ENCODE peak calls at places on chromosomes 3 and 15, in nine cellular contexts. J is neural progenitor cell, E is PC-3, N is HCT116, Q is A549, D is neuronal stem cell, P is H1, M is MM.1S, K is DND-41. C is an unnamed sample. For H3K4me1 and H3K9me3, the result is how much of the 10 kb centered on the place peaks cover.

GRCh38 chr3:171175840-171176239 is 149.3 kb upstream of the SLC2A2 start:
- DNase-seq in N (no peak), D (no peak), E (peak), P (no peak), M (no peak), K (no peak), Q (no peak), J (no peak), C (peak)

GRCh38 chr15:62940755-62941361 is 101.7 kb upstream of the TPM1 start:
- DNase-seq in J (no peak), Q (peak), P (no peak), D (no peak), K (no peak), M (peak), N (no peak), E (peak), C (peak)

GRCh38 chr3:62951037-62951613 is 75.9 kb upstream of the CADPS start:
- DNase-seq in M (no peak), N (no peak), J (no peak), D (no peak), K (no peak), Q (no peak), E (no peak), P (peak), C (no peak)

GRCh38 chr15:81146006-81146405 is 11.9 kb downstream of the CFAP161 start:
- DNase-seq in Q (no peak), K (no peak), J (no peak), D (no peak), E (no peak), M (no peak), N (no peak), P (no peak), C (no peak)

GRCh38 chr15:70632079-70632850 is 131.1 kb downstream of the UACA start:
- DNase-seq in K (no peak), M (no peak), D (no peak), Q (no peak), P (no peak), J (no peak), N (no peak), E (peak), C (no peak)

GRCh38 chr3:12143949-12144504 is 14.7 kb downstream of the TIMP4 start:
- DNase-seq in Q (no peak), P (no peak), E (no peak), J (no peak), M (no peak), K (no peak), N (no peak), D (no peak), C (peak)

GRCh38 chr3:1348547-1348946 is 255.7 kb downstream of the CNTN6 start:
- DNase-seq in J (no peak), N (no peak), M (no peak), P (no peak), K (no peak), D (no peak), Q (no peak), E (no peak), C (no peak)

GRCh38 chr3:62003833-62004232 is 369.5 kb downstream of the FEZF2 start:
- DNase-seq in E (no peak), Q (no peak), D (no peak), J (no peak), N (no peak), K (no peak), M (no peak), P (no peak), C (peak)

GRCh38 chr3:5226783-5227182 is 39.3 kb downstream of the EDEM1 start:
- DNase-seq in E (peak), D (no peak), M (peak), P (no peak), J (no peak), N (peak), Q (no peak), K (no peak), C (no peak)

GRCh38 chr3:112818289-112818688 is 28.4 kb downstream of the CD200R1L start:
- DNase-seq in E (peak), K (no peak), N (no peak), Q (no peak), D (no peak), P (no peak), M (no peak), J (no peak), C (no peak)

GRCh38 chr3:101632586-101632985 is 44.3 kb downstream of the ZBTB11 start:
- DNase-seq in E (no peak), K (no peak), M (no peak), P (no peak), J (no peak), N (no peak), Q (no peak), D (no peak), C (no peak)

GRCh38 chr3:171088984-171089754 is 62.6 kb upstream of the SLC2A2 start:
- DNase-seq in Q (no peak), J (peak), D (no peak), P (no peak), M (no peak), N (peak), K (no peak), E (peak), C (no peak)

GRCh38 chr3:191216510-191216909 is 17.5 kb downstream of the OSTN start:
- DNase-seq in P (no peak), E (no peak), N (no peak), Q (no peak), J (no peak), M (no peak), D (no peak), K (no peak), C (no peak)

GRCh38 chr3:36380171-36381031 is at the start of gene STAC:
- DNase-seq in D (peak), J (peak), M (peak), Q (peak), N (no peak), K (no peak), P (peak), E (peak), C (peak)

GRCh38 chr3:197513953-197514785 is 41.6 kb downstream of the BDH1 start:
- DNase-seq in D (no peak), N (no peak), J (no peak), P (no peak), M (no peak), Q (no peak), E (no peak), K (no peak), C (peak)

GRCh38 chr3:101303089-101303731 is 17.2 kb downstream of the IMPG2 start:
- DNase-seq in N (no peak), K (no peak), J (no peak), D (no peak), M (no peak), Q (no peak), P (no peak), E (peak), C (no peak)

GRCh38 chr15:100994597-100995446 is 75.7 kb downstream of the LRRK1 start:
- DNase-seq in D (no peak), Q (no peak), E (no peak), K (no peak), J (no peak), P (no peak), N (no peak), M (no peak), C (no peak)

GRCh38 chr15:37793851-37794250 is 140.6 kb upstream of the TMCO5A start:
- DNase-seq in J (peak), M (peak), D (no peak), P (no peak), N (no peak), K (no peak), E (no peak), Q (no peak), C (no peak)

GRCh38 chr3:46934508-46935167 is 41.9 kb downstream of the CCDC12 start:
- DNase-seq in E (peak), Q (no peak), P (no peak), N (no peak), D (no peak), J (no peak), K (no peak), M (no peak), C (peak)

GRCh38 chr3:151483961-151484360 is 23.1 kb upstream of the IGSF10 start:
- DNase-seq in E (no peak), M (no peak), P (no peak), D (no peak), K (no peak), J (peak), N (no peak), Q (no peak), C (no peak)

GRCh38 chr15:69456208-69457166 is 3.9 kb downstream of the RPLP1 start:
- DNase-seq in P (peak), N (no peak), J (no peak), Q (no peak), M (no peak), K (no peak), D (no peak), E (no peak), C (no peak)

GRCh38 chr3:120393252-120393651 is 44.1 kb upstream of the LRRC58 start:
- DNase-seq in K (no peak), E (no peak), P (no peak), Q (no peak), M (no peak), N (no peak), J (no peak), D (no peak), C (no peak)

GRCh38 chr15:45394681-45395080 is 16.3 kb upstream of the GATM start:
- DNase-seq in E (no peak), P (no peak), J (no peak), M (no peak), N (no peak), K (no peak), D (no peak), Q (no peak), C (no peak)
- H3K4me1 ChIP-seq in E (under half), P (under half), J (under half), M (under half), N (under half), K (under half), D (under half), Q (under half), C (under half)

GRCh38 chr3:16140116-16140893 is 34.2 kb upstream of the GALNT15 start:
- DNase-seq in E (peak), M (no peak), P (no peak), J (no peak), N (no peak), Q (no peak), D (no peak), K (no peak), C (peak)
- H3K4me2 ChIP-seq in E (peak), M (no peak), P (no peak), J (no peak), N (no peak), Q (no peak), D (no peak), K (no peak), C (peak)

GRCh38 chr3:31488475-31489017 is 44.2 kb upstream of the STT3B start:
- DNase-seq in J (no peak), K (no peak), M (no peak), E (no peak), D (no peak), N (no peak), P (no peak), Q (no peak), C (peak)

GRCh38 chr3:31495971-31496370 is 36.8 kb upstream of the STT3B start:
- DNase-seq in E (peak), P (no peak), N (no peak), J (no peak), Q (no peak), M (no peak), D (no peak), K (no peak), C (no peak)

GRCh38 chr3:31490502-31490901 is 42.2 kb upstream of the STT3B start:
- DNase-seq in P (no peak), Q (no peak), E (no peak), M (no peak), J (no peak), K (no peak), D (no peak), N (no peak), C (no peak)

GRCh38 chr3:31493187-31493586 is 39.5 kb upstream of the STT3B start:
- DNase-seq in J (no peak), E (no peak), Q (no peak), M (no peak), N (no peak), P (no peak), D (no peak), K (no peak), C (no peak)

GRCh38 chr3:31491660-31492059 is 41.1 kb upstream of the STT3B start:
- DNase-seq in E (no peak), J (no peak), Q (no peak), D (no peak), P (no peak), K (no peak), M (no peak), N (no peak), C (no peak)
- H3K9me3 ChIP-seq in E (under half), J (under half), Q (under half), D (under half), P (under half), K (under half), M (under half), N (under half), C (under half)

DNA sequence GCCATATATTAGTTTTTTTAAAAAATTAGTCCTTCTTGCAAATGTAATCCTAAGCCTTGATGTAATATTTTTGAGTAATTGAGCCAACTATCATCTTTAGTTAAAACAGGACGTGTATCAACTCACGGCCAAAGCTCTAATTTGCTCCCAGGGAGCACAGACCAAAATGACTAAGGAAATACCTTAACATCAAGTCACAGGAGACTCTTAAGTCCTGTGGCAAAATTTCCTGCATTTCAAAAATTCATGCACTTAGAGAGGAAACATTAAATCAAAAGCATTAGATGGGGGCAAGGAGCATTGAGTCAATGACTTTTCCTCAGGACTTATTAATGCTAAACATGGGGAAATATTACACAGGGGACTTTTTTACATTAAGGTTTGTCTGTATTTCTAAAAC is 276.0 kb downstream of the MFSD1 start:
- DNase-seq in M (no peak), E (peak), N (no peak), K (no peak), P (no peak), Q (no peak), D (no peak), J (no peak), C (peak)
- H3K4me1 ChIP-seq in M (under half), E (half or more), N (under half), K (under half), P (under half), Q (under half), D (under half), J (under half), C (under half)

C was measured in osteoblast.